ENCODE peak calls at places on chromosome 3, in six cellular contexts. One of them, this sample, is unnamed.

GRCh38 chr3:42701371-42702065 is 1.1 kb downstream of the HHATL start:
- DNase-seq in HFFc6: no peak
- DNase-seq in GM13977: peak
- DNase-seq in stimulated activated naive CD8-positive, alpha-beta T cell treated with anti-CD3 and anti-CD28 coated beads, Interleukin-15, Interleukin-2, amounts not matched to agents 100 U/mL and 50 U/mL, for 24 hours: peak
- DNase-seq in esophagus muscularis mucosa: no peak
- DNase-seq in Peyer's patch: no peak
- DNase-seq in this sample: peak

GRCh38 chr3:123083446-123084124 is 16.8 kb downstream of the PDIA5 start:
- DNase-seq in HFFc6: no peak
- DNase-seq in GM13977: no peak
- DNase-seq in stimulated activated naive CD8-positive, alpha-beta T cell treated with anti-CD3 and anti-CD28 coated beads, Interleukin-15, Interleukin-2, amounts not matched to agents 100 U/mL and 50 U/mL, for 24 hours: no peak
- DNase-seq in esophagus muscularis mucosa: no peak
- DNase-seq in Peyer's patch: no peak
- DNase-seq in this sample: no peak

GRCh38 chr3:17033516-17034168 is 148.9 kb downstream of the PLCL2 start:
- DNase-seq in HFFc6: no peak
- DNase-seq in GM13977: no peak
- DNase-seq in stimulated activated naive CD8-positive, alpha-beta T cell treated with anti-CD3 and anti-CD28 coated beads, Interleukin-15, Interleukin-2, amounts not matched to agents 100 U/mL and 50 U/mL, for 24 hours: no peak
- DNase-seq in esophagus muscularis mucosa: no peak
- DNase-seq in Peyer's patch: no peak
- DNase-seq in this sample: peak

GRCh38 chr3:101036213-101036618 is 43.0 kb upstream of the ABI3BP start:
- DNase-seq in HFFc6: peak
- DNase-seq in GM13977: no peak
- DNase-seq in stimulated activated naive CD8-positive, alpha-beta T cell treated with anti-CD3 and anti-CD28 coated beads, Interleukin-15, Interleukin-2, amounts not matched to agents 100 U/mL and 50 U/mL, for 24 hours: no peak
- DNase-seq in esophagus muscularis mucosa: no peak
- DNase-seq in Peyer's patch: no peak
- DNase-seq in this sample: no peak

GRCh38 chr3:36973141-36973540 is 19.8 kb downstream of the EPM2AIP1 start:
- DNase-seq in HFFc6: no peak
- DNase-seq in GM13977: no peak
- DNase-seq in stimulated activated naive CD8-positive, alpha-beta T cell treated with anti-CD3 and anti-CD28 coated beads, Interleukin-15, Interleukin-2, amounts not matched to agents 100 U/mL and 50 U/mL, for 24 hours: no peak
- DNase-seq in esophagus muscularis mucosa: no peak
- DNase-seq in Peyer's patch: no peak
- DNase-seq in this sample: peak

GRCh38 chr3:133475245-133476010 is 75.6 kb downstream of the BFSP2 start:
- DNase-seq in HFFc6: no peak
- DNase-seq in GM13977: peak
- DNase-seq in stimulated activated naive CD8-positive, alpha-beta T cell treated with anti-CD3 and anti-CD28 coated beads, Interleukin-15, Interleukin-2, amounts not matched to agents 100 U/mL and 50 U/mL, for 24 hours: no peak
- DNase-seq in esophagus muscularis mucosa: no peak
- DNase-seq in Peyer's patch: peak
- DNase-seq in this sample: no peak

GRCh38 chr3:171712168-171712938 is 97.9 kb downstream of the PLD1 start:
- DNase-seq in HFFc6: peak
- DNase-seq in GM13977: no peak
- DNase-seq in stimulated activated naive CD8-positive, alpha-beta T cell treated with anti-CD3 and anti-CD28 coated beads, Interleukin-15, Interleukin-2, amounts not matched to agents 100 U/mL and 50 U/mL, for 24 hours: no peak
- DNase-seq in esophagus muscularis mucosa: no peak
- DNase-seq in Peyer's patch: no peak
- DNase-seq in this sample: no peak

GRCh38 chr3:41120461-41120860 is 78.8 kb upstream of the CTNNB1 start:
- DNase-seq in HFFc6: no peak
- DNase-seq in GM13977: no peak
- DNase-seq in stimulated activated naive CD8-positive, alpha-beta T cell treated with anti-CD3 and anti-CD28 coated beads, Interleukin-15, Interleukin-2, amounts not matched to agents 100 U/mL and 50 U/mL, for 24 hours: no peak
- DNase-seq in esophagus muscularis mucosa: no peak
- DNase-seq in Peyer's patch: no peak
- DNase-seq in this sample: no peak

GRCh38 chr3:37144806-37145205 is 29.6 kb downstream of the LRRFIP2 start:
- DNase-seq in HFFc6: no peak
- DNase-seq in GM13977: no peak
- DNase-seq in stimulated activated naive CD8-positive, alpha-beta T cell treated with anti-CD3 and anti-CD28 coated beads, Interleukin-15, Interleukin-2, amounts not matched to agents 100 U/mL and 50 U/mL, for 24 hours: no peak
- DNase-seq in esophagus muscularis mucosa: no peak
- DNase-seq in Peyer's patch: no peak
- DNase-seq in this sample: no peak

GRCh38 chr3:22617372-22617771 is 585.8 kb upstream of the UBE2E2 start:
- DNase-seq in HFFc6: no peak
- DNase-seq in GM13977: no peak
- DNase-seq in stimulated activated naive CD8-positive, alpha-beta T cell treated with anti-CD3 and anti-CD28 coated beads, Interleukin-15, Interleukin-2, amounts not matched to agents 100 U/mL and 50 U/mL, for 24 hours: no peak
- DNase-seq in esophagus muscularis mucosa: no peak
- DNase-seq in Peyer's patch: no peak
- DNase-seq in this sample: no peak

GRCh38 chr3:58586776-58587192 is 9.6 kb upstream of the FAM107A start:
- DNase-seq in HFFc6: no peak
- DNase-seq in GM13977: no peak
- DNase-seq in stimulated activated naive CD8-positive, alpha-beta T cell treated with anti-CD3 and anti-CD28 coated beads, Interleukin-15, Interleukin-2, amounts not matched to agents 100 U/mL and 50 U/mL, for 24 hours: no peak
- DNase-seq in esophagus muscularis mucosa: no peak
- DNase-seq in Peyer's patch: no peak
- DNase-seq in this sample: no peak

GRCh38 chr3:185084883-185085282 is 68.0 kb downstream of the C3orf70 start:
- DNase-seq in HFFc6: peak
- DNase-seq in GM13977: no peak
- DNase-seq in stimulated activated naive CD8-positive, alpha-beta T cell treated with anti-CD3 and anti-CD28 coated beads, Interleukin-15, Interleukin-2, amounts not matched to agents 100 U/mL and 50 U/mL, for 24 hours: no peak
- DNase-seq in esophagus muscularis mucosa: no peak
- DNase-seq in Peyer's patch: no peak
- DNase-seq in this sample: no peak

GRCh38 chr3:183281126-183281797 is 28.2 kb downstream of the B3GNT5 start:
- DNase-seq in HFFc6: no peak
- DNase-seq in GM13977: no peak
- DNase-seq in stimulated activated naive CD8-positive, alpha-beta T cell treated with anti-CD3 and anti-CD28 coated beads, Interleukin-15, Interleukin-2, amounts not matched to agents 100 U/mL and 50 U/mL, for 24 hours: no peak
- DNase-seq in esophagus muscularis mucosa: no peak
- DNase-seq in Peyer's patch: no peak
- DNase-seq in this sample: no peak

GRCh38 chr3:99630815-99631214 is 7.6 kb upstream of the COL8A1 start:
- DNase-seq in HFFc6: no peak
- DNase-seq in GM13977: no peak
- DNase-seq in stimulated activated naive CD8-positive, alpha-beta T cell treated with anti-CD3 and anti-CD28 coated beads, Interleukin-15, Interleukin-2, amounts not matched to agents 100 U/mL and 50 U/mL, for 24 hours: no peak
- DNase-seq in esophagus muscularis mucosa: no peak
- DNase-seq in Peyer's patch: no peak
- DNase-seq in this sample: no peak

GRCh38 chr3:107629556-107629955 is 106.8 kb downstream of the BBX start:
- DNase-seq in HFFc6: no peak
- DNase-seq in GM13977: no peak
- DNase-seq in stimulated activated naive CD8-positive, alpha-beta T cell treated with anti-CD3 and anti-CD28 coated beads, Interleukin-15, Interleukin-2, amounts not matched to agents 100 U/mL and 50 U/mL, for 24 hours: no peak
- DNase-seq in esophagus muscularis mucosa: no peak
- DNase-seq in Peyer's patch: no peak
- DNase-seq in this sample: no peak

GRCh38 chr3:23807161-23808015 is 1.6 kb downstream of the UBE2E1 start:
- DNase-seq in HFFc6: peak
- DNase-seq in GM13977: peak
- DNase-seq in stimulated activated naive CD8-positive, alpha-beta T cell treated with anti-CD3 and anti-CD28 coated beads, Interleukin-15, Interleukin-2, amounts not matched to agents 100 U/mL and 50 U/mL, for 24 hours: no peak
- DNase-seq in esophagus muscularis mucosa: no peak
- DNase-seq in Peyer's patch: no peak
- DNase-seq in this sample: peak

GRCh38 chr3:184085389-184085852 is 11.4 kb upstream of the HTR3E start:
- DNase-seq in HFFc6: peak
- DNase-seq in GM13977: no peak
- DNase-seq in stimulated activated naive CD8-positive, alpha-beta T cell treated with anti-CD3 and anti-CD28 coated beads, Interleukin-15, Interleukin-2, amounts not matched to agents 100 U/mL and 50 U/mL, for 24 hours: no peak
- DNase-seq in esophagus muscularis mucosa: no peak
- DNase-seq in Peyer's patch: no peak
- DNase-seq in this sample: no peak

GRCh38 chr3:101886626-101887025 is 37.3 kb downstream of the NFKBIZ start:
- DNase-seq in HFFc6: no peak
- DNase-seq in GM13977: no peak
- DNase-seq in stimulated activated naive CD8-positive, alpha-beta T cell treated with anti-CD3 and anti-CD28 coated beads, Interleukin-15, Interleukin-2, amounts not matched to agents 100 U/mL and 50 U/mL, for 24 hours: no peak
- DNase-seq in esophagus muscularis mucosa: no peak
- DNase-seq in Peyer's patch: no peak
- DNase-seq in this sample: no peak

GRCh38 chr3:140499114-140499757 is 178.6 kb upstream of the TRIM42 start:
- DNase-seq in HFFc6: no peak
- DNase-seq in GM13977: no peak
- DNase-seq in stimulated activated naive CD8-positive, alpha-beta T cell treated with anti-CD3 and anti-CD28 coated beads, Interleukin-15, Interleukin-2, amounts not matched to agents 100 U/mL and 50 U/mL, for 24 hours: no peak
- DNase-seq in esophagus muscularis mucosa: peak
- DNase-seq in Peyer's patch: no peak
- DNase-seq in this sample: no peak

GRCh38 chr3:69384379-69384778 is 1.5 kb downstream of the FRMD4B start:
- DNase-seq in HFFc6: no peak
- DNase-seq in GM13977: peak
- DNase-seq in stimulated activated naive CD8-positive, alpha-beta T cell treated with anti-CD3 and anti-CD28 coated beads, Interleukin-15, Interleukin-2, amounts not matched to agents 100 U/mL and 50 U/mL, for 24 hours: no peak
- DNase-seq in esophagus muscularis mucosa: no peak
- DNase-seq in Peyer's patch: no peak
- DNase-seq in this sample: no peak

GRCh38 chr3:100506355-100506754 is 13.9 kb downstream of the TMEM45A start:
- DNase-seq in HFFc6: no peak
- DNase-seq in GM13977: no peak
- DNase-seq in stimulated activated naive CD8-positive, alpha-beta T cell treated with anti-CD3 and anti-CD28 coated beads, Interleukin-15, Interleukin-2, amounts not matched to agents 100 U/mL and 50 U/mL, for 24 hours: no peak
- DNase-seq in esophagus muscularis mucosa: no peak
- DNase-seq in Peyer's patch: no peak
- DNase-seq in this sample: no peak

GRCh38 chr3:113532698-113533533 is 561 bp downstream of the SIDT1 start:
- DNase-seq in HFFc6: no peak
- DNase-seq in GM13977: peak
- DNase-seq in stimulated activated naive CD8-positive, alpha-beta T cell treated with anti-CD3 and anti-CD28 coated beads, Interleukin-15, Interleukin-2, amounts not matched to agents 100 U/mL and 50 U/mL, for 24 hours: peak
- DNase-seq in esophagus muscularis mucosa: no peak
- DNase-seq in Peyer's patch: peak
- DNase-seq in this sample: peak

GRCh38 chr3:141477224-141477623 is 9.6 kb upstream of the RASA2 start:
- DNase-seq in HFFc6: peak
- DNase-seq in GM13977: no peak
- DNase-seq in stimulated activated naive CD8-positive, alpha-beta T cell treated with anti-CD3 and anti-CD28 coated beads, Interleukin-15, Interleukin-2, amounts not matched to agents 100 U/mL and 50 U/mL, for 24 hours: no peak
- DNase-seq in esophagus muscularis mucosa: no peak
- DNase-seq in Peyer's patch: no peak
- DNase-seq in this sample: no peak

GRCh38 chr3:69439683-69440270 is 53.9 kb upstream of the FRMD4B start:
- DNase-seq in HFFc6: no peak
- DNase-seq in GM13977: peak
- DNase-seq in stimulated activated naive CD8-positive, alpha-beta T cell treated with anti-CD3 and anti-CD28 coated beads, Interleukin-15, Interleukin-2, amounts not matched to agents 100 U/mL and 50 U/mL, for 24 hours: no peak
- DNase-seq in esophagus muscularis mucosa: no peak
- DNase-seq in Peyer's patch: no peak
- DNase-seq in this sample: peak

GRCh38 chr3:187066228-187066995 is 72.9 kb downstream of the RPL39L start:
- DNase-seq in HFFc6: peak
- DNase-seq in GM13977: peak
- DNase-seq in stimulated activated naive CD8-positive, alpha-beta T cell treated with anti-CD3 and anti-CD28 coated beads, Interleukin-15, Interleukin-2, amounts not matched to agents 100 U/mL and 50 U/mL, for 24 hours: peak
- DNase-seq in esophagus muscularis mucosa: peak
- DNase-seq in Peyer's patch: peak
- DNase-seq in this sample: peak

GRCh38 chr3:157542711-157543485 is 39.7 kb upstream of the VEPH1 start:
- DNase-seq in HFFc6: peak
- DNase-seq in GM13977: no peak
- DNase-seq in stimulated activated naive CD8-positive, alpha-beta T cell treated with anti-CD3 and anti-CD28 coated beads, Interleukin-15, Interleukin-2, amounts not matched to agents 100 U/mL and 50 U/mL, for 24 hours: no peak
- DNase-seq in esophagus muscularis mucosa: no peak
- DNase-seq in Peyer's patch: no peak
- DNase-seq in this sample: peak

GRCh38 chr3:49626796-49627195 is 47.4 kb upstream of the APEH start:
- DNase-seq in HFFc6: no peak
- DNase-seq in GM13977: no peak
- DNase-seq in stimulated activated naive CD8-positive, alpha-beta T cell treated with anti-CD3 and anti-CD28 coated beads, Interleukin-15, Interleukin-2, amounts not matched to agents 100 U/mL and 50 U/mL, for 24 hours: no peak
- DNase-seq in esophagus muscularis mucosa: no peak
- DNase-seq in Peyer's patch: no peak
- DNase-seq in this sample: no peak

GRCh38 chr3:59731909-59732308 is 682.1 kb upstream of the CFAP20DC start:
- DNase-seq in HFFc6: no peak
- DNase-seq in GM13977: no peak
- DNase-seq in stimulated activated naive CD8-positive, alpha-beta T cell treated with anti-CD3 and anti-CD28 coated beads, Interleukin-15, Interleukin-2, amounts not matched to agents 100 U/mL and 50 U/mL, for 24 hours: no peak
- DNase-seq in esophagus muscularis mucosa: no peak
- DNase-seq in Peyer's patch: no peak
- DNase-seq in this sample: no peak

GRCh38 chr3:11705049-11705448 is 61.3 kb upstream of the VGLL4 start:
- DNase-seq in HFFc6: peak
- DNase-seq in GM13977: no peak
- DNase-seq in stimulated activated naive CD8-positive, alpha-beta T cell treated with anti-CD3 and anti-CD28 coated beads, Interleukin-15, Interleukin-2, amounts not matched to agents 100 U/mL and 50 U/mL, for 24 hours: no peak
- DNase-seq in esophagus muscularis mucosa: no peak
- DNase-seq in Peyer's patch: no peak
- DNase-seq in this sample: no peak

GRCh38 chr3:86913160-86913559 is 77.8 kb downstream of the VGLL3 start:
- DNase-seq in HFFc6: no peak
- DNase-seq in GM13977: no peak
- DNase-seq in stimulated activated naive CD8-positive, alpha-beta T cell treated with anti-CD3 and anti-CD28 coated beads, Interleukin-15, Interleukin-2, amounts not matched to agents 100 U/mL and 50 U/mL, for 24 hours: no peak
- DNase-seq in esophagus muscularis mucosa: no peak
- DNase-seq in Peyer's patch: no peak
- DNase-seq in this sample: no peak

GRCh38 chr3:10553586-10554235 is 48.3 kb upstream of the ATP2B2 start:
- DNase-seq in HFFc6: no peak
- DNase-seq in GM13977: no peak
- DNase-seq in stimulated activated naive CD8-positive, alpha-beta T cell treated with anti-CD3 and anti-CD28 coated beads, Interleukin-15, Interleukin-2, amounts not matched to agents 100 U/mL and 50 U/mL, for 24 hours: no peak
- DNase-seq in esophagus muscularis mucosa: peak
- DNase-seq in Peyer's patch: no peak
- DNase-seq in this sample: peak

GRCh38 chr3:101518421-101518871 is 5.4 kb upstream of the SENP7 start:
- DNase-seq in HFFc6: no peak
- DNase-seq in GM13977: peak
- DNase-seq in stimulated activated naive CD8-positive, alpha-beta T cell treated with anti-CD3 and anti-CD28 coated beads, Interleukin-15, Interleukin-2, amounts not matched to agents 100 U/mL and 50 U/mL, for 24 hours: peak
- DNase-seq in esophagus muscularis mucosa: no peak
- DNase-seq in Peyer's patch: no peak
- DNase-seq in this sample: no peak

GRCh38 chr3:194125474-194125873 is 10.5 kb upstream of the HES1 start:
- DNase-seq in HFFc6: no peak
- DNase-seq in GM13977: no peak
- DNase-seq in stimulated activated naive CD8-positive, alpha-beta T cell treated with anti-CD3 and anti-CD28 coated beads, Interleukin-15, Interleukin-2, amounts not matched to agents 100 U/mL and 50 U/mL, for 24 hours: no peak
- DNase-seq in esophagus muscularis mucosa: no peak
- DNase-seq in Peyer's patch: no peak
- DNase-seq in this sample: no peak

GRCh38 chr3:149367021-149367840 is 10.2 kb downstream of the TM4SF1 start:
- DNase-seq in HFFc6: peak
- DNase-seq in GM13977: no peak
- DNase-seq in stimulated activated naive CD8-positive, alpha-beta T cell treated with anti-CD3 and anti-CD28 coated beads, Interleukin-15, Interleukin-2, amounts not matched to agents 100 U/mL and 50 U/mL, for 24 hours: peak
- DNase-seq in esophagus muscularis mucosa: no peak
- DNase-seq in Peyer's patch: no peak
- DNase-seq in this sample: no peak